ENCODE peak calls at places on chromosomes 16 and 17, in eight cellular contexts. One of them, this sample, is unnamed.
A peak's percentile ranks its signal among the peaks of the same experiment; 100 is the strongest.

GRCh38 chr16:9042943-9043680 is 48.3 kb upstream of the HAPSTR1 start:
- DNase-seq in esophagus muscularis mucosa: no peak
- DNase-seq in sigmoid colon: no peak
- DNase-seq in HCT116: no peak
- DNase-seq in uterus: no peak
- DNase-seq in spleen: no peak
- DNase-seq in transverse colon: no peak
- DNase-seq in breast epithelium: no peak
- DNase-seq in this sample: no peak

GRCh38 chr16:14215941-14216340 is 144.8 kb downstream of the MRTFB start:
- DNase-seq in uterus: no peak
- DNase-seq in spleen: no peak
- DNase-seq in transverse colon: no peak
- DNase-seq in HCT116: no peak
- DNase-seq in esophagus muscularis mucosa: no peak
- DNase-seq in breast epithelium: no peak
- DNase-seq in sigmoid colon: no peak
- DNase-seq in this sample: no peak

GRCh38 chr16:3007957-3008748 is 4.6 kb upstream of the CLDN9 start:
- DNase-seq in HCT116: no peak
- DNase-seq in spleen: peak; percentile 88
- DNase-seq in esophagus muscularis mucosa: no peak
- DNase-seq in breast epithelium: no peak
- DNase-seq in sigmoid colon: no peak
- DNase-seq in uterus: no peak
- DNase-seq in transverse colon: no peak
- DNase-seq in this sample: no peak

GRCh38 chr16:66247516-66248089 is 118.9 kb upstream of the CDH5 start:
- DNase-seq in esophagus muscularis mucosa: no peak
- DNase-seq in sigmoid colon: peak; percentile 77
- DNase-seq in uterus: peak; percentile 73
- DNase-seq in spleen: no peak
- DNase-seq in breast epithelium: no peak
- DNase-seq in transverse colon: peak; percentile 19
- DNase-seq in HCT116: no peak
- DNase-seq in this sample: no peak

GRCh38 chr16:81600275-81600674 is 155.7 kb downstream of the CMIP start:
- DNase-seq in breast epithelium: no peak
- DNase-seq in esophagus muscularis mucosa: no peak
- DNase-seq in spleen: no peak
- DNase-seq in HCT116: no peak
- DNase-seq in transverse colon: no peak
- DNase-seq in sigmoid colon: no peak
- DNase-seq in uterus: no peak
- DNase-seq in this sample: peak; percentile 61

GRCh38 chr16:84648595-84649510 is 542 bp downstream of the KLHL36 start:
- DNase-seq in HCT116: no peak
- DNase-seq in transverse colon: peak; percentile 73
- DNase-seq in uterus: peak; percentile 36
- DNase-seq in esophagus muscularis mucosa: no peak
- DNase-seq in spleen: peak; percentile 93
- DNase-seq in breast epithelium: no peak
- DNase-seq in sigmoid colon: peak; percentile 81
- DNase-seq in this sample: no peak

GRCh38 chr16:57343131-57343731 is 15.4 kb upstream of the CCL22 start:
- DNase-seq in spleen: no peak
- DNase-seq in sigmoid colon: no peak
- DNase-seq in esophagus muscularis mucosa: peak; percentile 85
- DNase-seq in transverse colon: no peak
- DNase-seq in uterus: no peak
- DNase-seq in breast epithelium: no peak
- DNase-seq in HCT116: no peak
- DNase-seq in this sample: no peak

GRCh38 chr16:48538746-48539484 is 71.1 kb downstream of the N4BP1 start:
- DNase-seq in transverse colon: no peak
- DNase-seq in uterus: no peak
- DNase-seq in HCT116: no peak
- DNase-seq in esophagus muscularis mucosa: no peak
- DNase-seq in sigmoid colon: peak; percentile 62
- DNase-seq in breast epithelium: no peak
- DNase-seq in spleen: no peak
- DNase-seq in this sample: no peak

GRCh38 chr16:55469821-55470532 is 9.0 kb upstream of the MMP2 start:
- DNase-seq in sigmoid colon: no peak
- DNase-seq in breast epithelium: no peak
- DNase-seq in transverse colon: no peak
- DNase-seq in HCT116: no peak
- DNase-seq in uterus: no peak
- DNase-seq in spleen: no peak
- DNase-seq in esophagus muscularis mucosa: no peak
- DNase-seq in this sample: no peak

GRCh38 chr17:250487-251300 is 69.2 kb upstream of the DOC2B start:
- DNase-seq in uterus: peak; percentile 6
- DNase-seq in breast epithelium: no peak
- DNase-seq in spleen: peak; percentile 35
- DNase-seq in sigmoid colon: peak; percentile 33
- DNase-seq in transverse colon: peak; percentile 1
- DNase-seq in HCT116: no peak
- DNase-seq in esophagus muscularis mucosa: no peak
- DNase-seq in this sample: no peak

GRCh38 chr17:66200685-66201092 is 8.8 kb upstream of the CEP112 start:
- DNase-seq in spleen: no peak
- DNase-seq in esophagus muscularis mucosa: no peak
- DNase-seq in breast epithelium: no peak
- DNase-seq in uterus: peak; percentile 16
- DNase-seq in HCT116: peak; percentile 89
- DNase-seq in sigmoid colon: no peak
- DNase-seq in transverse colon: peak; percentile 59
- DNase-seq in this sample: peak; percentile 50

GRCh38 chr17:83171661-83172060 is 92.3 kb downstream of the METRNL start:
- DNase-seq in HCT116: no peak
- DNase-seq in spleen: no peak
- DNase-seq in uterus: peak; percentile 9
- DNase-seq in breast epithelium: peak; percentile 13
- DNase-seq in transverse colon: no peak
- DNase-seq in esophagus muscularis mucosa: peak; percentile 80
- DNase-seq in sigmoid colon: no peak
- DNase-seq in this sample: no peak

GRCh38 chr17:66781135-66781534 is 53.8 kb upstream of the CACNG5 start:
- DNase-seq in HCT116: no peak
- DNase-seq in spleen: no peak
- DNase-seq in sigmoid colon: no peak
- DNase-seq in esophagus muscularis mucosa: no peak
- DNase-seq in breast epithelium: no peak
- DNase-seq in transverse colon: no peak
- DNase-seq in uterus: no peak
- DNase-seq in this sample: no peak

GRCh38 chr16:81626181-81626674 is 152.9 kb upstream of the PLCG2 start:
- DNase-seq in uterus: no peak
- DNase-seq in spleen: no peak
- DNase-seq in sigmoid colon: no peak
- DNase-seq in esophagus muscularis mucosa: no peak
- DNase-seq in transverse colon: no peak
- DNase-seq in breast epithelium: no peak
- DNase-seq in HCT116: no peak
- DNase-seq in this sample: no peak

GRCh38 chr17:16866436-16866835 is 105.5 kb downstream of the TNFRSF13B start:
- DNase-seq in breast epithelium: no peak
- DNase-seq in HCT116: no peak
- DNase-seq in esophagus muscularis mucosa: no peak
- DNase-seq in uterus: no peak
- DNase-seq in spleen: peak; percentile 21
- DNase-seq in transverse colon: no peak
- DNase-seq in sigmoid colon: no peak
- DNase-seq in this sample: no peak

GRCh38 chr16:1494711-1495110 is 1.6 kb downstream of the TELO2 start:
- DNase-seq in breast epithelium: no peak
- DNase-seq in uterus: no peak
- DNase-seq in transverse colon: no peak
- DNase-seq in esophagus muscularis mucosa: no peak
- DNase-seq in HCT116: no peak
- DNase-seq in sigmoid colon: peak; percentile 77
- DNase-seq in spleen: peak; percentile 76
- DNase-seq in this sample: no peak

GRCh38 chr16:11685844-11686618 is 17.8 kb downstream of the SNN start:
- DNase-seq in transverse colon: no peak
- DNase-seq in HCT116: no peak
- DNase-seq in spleen: no peak
- DNase-seq in sigmoid colon: peak; percentile 53
- DNase-seq in esophagus muscularis mucosa: no peak
- DNase-seq in uterus: no peak
- DNase-seq in breast epithelium: no peak
- DNase-seq in this sample: no peak

GRCh38 chr17:17351901-17352781 is 49.0 kb downstream of the NT5M start:
- DNase-seq in breast epithelium: no peak
- DNase-seq in uterus: no peak
- DNase-seq in sigmoid colon: no peak
- DNase-seq in transverse colon: no peak
- DNase-seq in esophagus muscularis mucosa: no peak
- DNase-seq in spleen: peak; percentile 83
- DNase-seq in HCT116: no peak
- DNase-seq in this sample: peak; percentile 62

GRCh38 chr17:82232322-82232785 is 3.5 kb downstream of the SLC16A3 start:
- DNase-seq in uterus: peak; percentile 27
- DNase-seq in spleen: no peak
- DNase-seq in HCT116: no peak
- DNase-seq in sigmoid colon: peak; percentile 79
- DNase-seq in breast epithelium: no peak
- DNase-seq in esophagus muscularis mucosa: no peak
- DNase-seq in transverse colon: no peak
- DNase-seq in this sample: no peak

GRCh38 chr16:60013076-60013475 is 1279.0 kb upstream of the GOT2 start:
- DNase-seq in breast epithelium: no peak
- DNase-seq in esophagus muscularis mucosa: no peak
- DNase-seq in uterus: no peak
- DNase-seq in spleen: no peak
- DNase-seq in sigmoid colon: peak; percentile 46
- DNase-seq in HCT116: no peak
- DNase-seq in transverse colon: no peak
- DNase-seq in this sample: no peak

GRCh38 chr17:63232565-63233310 is 213.4 kb downstream of the CYB561 start:
- DNase-seq in spleen: peak; percentile 54
- DNase-seq in transverse colon: no peak
- DNase-seq in esophagus muscularis mucosa: no peak
- DNase-seq in breast epithelium: no peak
- DNase-seq in uterus: no peak
- DNase-seq in HCT116: no peak
- DNase-seq in sigmoid colon: no peak
- DNase-seq in this sample: no peak

GRCh38 chr17:81371910-81372760 is 23.1 kb upstream of the BAHCC1 start:
- DNase-seq in esophagus muscularis mucosa: no peak
- DNase-seq in breast epithelium: no peak
- DNase-seq in HCT116: peak; percentile 35
- DNase-seq in spleen: peak; percentile 78
- DNase-seq in transverse colon: peak; percentile 38
- DNase-seq in sigmoid colon: peak; percentile 78
- DNase-seq in uterus: no peak
- DNase-seq in this sample: peak; percentile 62

GRCh38 chr16:49652441-49653175 is 203.3 kb downstream of the ZNF423 start:
- DNase-seq in spleen: no peak
- DNase-seq in HCT116: no peak
- DNase-seq in breast epithelium: no peak
- DNase-seq in esophagus muscularis mucosa: no peak
- DNase-seq in uterus: peak; percentile 86
- DNase-seq in transverse colon: no peak
- DNase-seq in sigmoid colon: peak; percentile 85
- DNase-seq in this sample: no peak

DNA sequence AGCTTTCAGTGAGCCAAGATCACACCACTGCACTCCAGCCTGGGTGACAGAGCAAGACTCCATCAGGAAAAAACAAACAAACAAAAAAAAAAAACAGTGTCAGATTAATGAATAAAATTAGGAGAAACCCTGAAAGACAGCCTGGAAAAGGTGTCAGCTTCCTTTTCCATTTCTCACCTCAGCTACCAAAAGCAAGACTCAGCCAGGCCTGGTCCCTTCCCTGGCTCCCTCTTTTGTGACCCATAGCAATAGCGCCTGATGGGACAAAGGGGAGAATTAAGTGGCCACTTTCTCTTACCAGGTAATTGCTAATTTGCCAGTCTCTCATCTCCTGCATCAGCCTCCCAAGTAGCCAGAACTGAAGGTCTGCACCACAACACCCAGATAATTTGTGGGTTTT is 3.9 kb upstream of the THRA start:
- DNase-seq in esophagus muscularis mucosa: no peak
- DNase-seq in HCT116: no peak
- DNase-seq in uterus: no peak
- DNase-seq in spleen: peak; percentile 11
- DNase-seq in transverse colon: no peak
- DNase-seq in breast epithelium: no peak
- DNase-seq in sigmoid colon: no peak
- DNase-seq in this sample: no peak
- TF ChIP-seq POLR2A in esophagus muscularis mucosa: no peak
- TF ChIP-seq POLR2A in HCT116: no peak
- TF ChIP-seq POLR2A in uterus: no peak
- TF ChIP-seq POLR2A in spleen: no peak
- TF ChIP-seq POLR2A in transverse colon: no peak
- TF ChIP-seq POLR2A in breast epithelium: no peak
- TF ChIP-seq POLR2A in sigmoid colon: no peak
- TF ChIP-seq POLR2A in this sample: no peak

GRCh38 chr16:85800321-85800669 is 800 bp downstream of the COX4I1 start:
- DNase-seq in HCT116: no peak
- DNase-seq in uterus: no peak
- DNase-seq in spleen: no peak
- DNase-seq in breast epithelium: no peak
- DNase-seq in esophagus muscularis mucosa: no peak
- DNase-seq in transverse colon: no peak
- DNase-seq in sigmoid colon: no peak
- DNase-seq in this sample: no peak
- TF ChIP-seq POLR2A in HCT116: no peak
- TF ChIP-seq POLR2A in uterus: no peak
- TF ChIP-seq POLR2A in spleen: no peak
- TF ChIP-seq POLR2A in breast epithelium: no peak
- TF ChIP-seq POLR2A in esophagus muscularis mucosa: no peak
- TF ChIP-seq POLR2A in transverse colon: no peak
- TF ChIP-seq POLR2A in sigmoid colon: no peak
- TF ChIP-seq POLR2A in this sample: no peak

DNA sequence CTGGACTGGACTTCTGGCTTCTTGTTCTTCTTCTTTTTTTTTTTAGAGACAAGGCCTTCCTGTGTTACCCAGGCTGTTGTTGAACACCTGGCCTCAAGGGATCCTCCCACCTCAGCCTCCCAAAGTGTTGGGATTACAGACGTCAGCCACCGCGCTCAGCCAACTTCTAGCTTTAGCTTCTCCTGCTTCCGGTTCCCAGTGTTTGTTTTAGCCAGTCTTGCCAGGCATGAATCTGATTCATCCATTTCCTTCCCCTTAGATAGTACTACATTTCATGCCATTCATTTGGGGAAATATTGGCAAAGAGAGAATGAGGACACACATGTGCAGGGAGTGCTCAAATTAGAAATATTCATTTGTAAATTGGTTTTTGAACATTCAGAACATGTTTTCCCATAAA is 12.1 kb upstream of the NDUFAB1 start:
- DNase-seq in transverse colon: no peak
- DNase-seq in esophagus muscularis mucosa: no peak
- DNase-seq in HCT116: no peak
- DNase-seq in sigmoid colon: no peak
- DNase-seq in breast epithelium: no peak
- DNase-seq in spleen: no peak
- DNase-seq in uterus: no peak
- DNase-seq in this sample: peak; percentile 44
- TF ChIP-seq POLR2A in transverse colon: no peak
- TF ChIP-seq POLR2A in esophagus muscularis mucosa: no peak
- TF ChIP-seq POLR2A in HCT116: no peak
- TF ChIP-seq POLR2A in sigmoid colon: no peak
- TF ChIP-seq POLR2A in breast epithelium: no peak
- TF ChIP-seq POLR2A in spleen: no peak
- TF ChIP-seq POLR2A in uterus: no peak
- TF ChIP-seq POLR2A in this sample: no peak

GRCh38 chr17:42660692-42661345 is 1.7 kb downstream of the TUBG2 start:
- DNase-seq in breast epithelium: no peak
- DNase-seq in esophagus muscularis mucosa: no peak
- DNase-seq in transverse colon: peak; percentile 60
- DNase-seq in HCT116: no peak
- DNase-seq in uterus: peak; percentile 80
- DNase-seq in spleen: no peak
- DNase-seq in sigmoid colon: no peak
- DNase-seq in this sample: peak; percentile 79
- TF ChIP-seq POLR2A in breast epithelium: no peak
- TF ChIP-seq POLR2A in esophagus muscularis mucosa: no peak
- TF ChIP-seq POLR2A in transverse colon: no peak
- TF ChIP-seq POLR2A in HCT116: no peak
- TF ChIP-seq POLR2A in uterus: no peak
- TF ChIP-seq POLR2A in spleen: no peak
- TF ChIP-seq POLR2A in sigmoid colon: no peak
- TF ChIP-seq POLR2A in this sample: no peak

This sample was measured in H54.